ENCODE peak calls at places on chromosomes 6 and 20, in nine cellular contexts. One of them, this sample, is unnamed.

GRCh38 chr20:19692100-19692499 is 66.0 kb upstream of the RIN2 start:
- DNase-seq in GM06990: no peak
- DNase-seq in progenitor cell of endocrine pancreas: no peak
- DNase-seq in GM13977: no peak
- DNase-seq in HFFc6: peak
- DNase-seq in upper lobe of right lung: no peak
- DNase-seq in fibroblast of lung: peak
- DNase-seq in cardiac muscle cell: peak
- DNase-seq in endodermal cell: no peak
- DNase-seq in this sample: no peak

GRCh38 chr6:129598244-129599187 is 111.5 kb downstream of the ARHGAP18 start:
- DNase-seq in GM06990: peak
- DNase-seq in progenitor cell of endocrine pancreas: no peak
- DNase-seq in GM13977: peak
- DNase-seq in HFFc6: peak
- DNase-seq in upper lobe of right lung: no peak
- DNase-seq in fibroblast of lung: peak
- DNase-seq in cardiac muscle cell: peak
- DNase-seq in endodermal cell: peak
- DNase-seq in this sample: peak

GRCh38 chr20:47800619-47801018 is 15.3 kb upstream of the SULF2 start:
- DNase-seq in GM06990: no peak
- DNase-seq in progenitor cell of endocrine pancreas: no peak
- DNase-seq in GM13977: no peak
- DNase-seq in HFFc6: no peak
- DNase-seq in upper lobe of right lung: no peak
- DNase-seq in fibroblast of lung: no peak
- DNase-seq in cardiac muscle cell: no peak
- DNase-seq in endodermal cell: no peak
- DNase-seq in this sample: no peak

GRCh38 chr20:6767536-6768227 is at the start of gene BMP2:
- DNase-seq in GM06990: peak
- DNase-seq in progenitor cell of endocrine pancreas: peak
- DNase-seq in GM13977: peak
- DNase-seq in HFFc6: no peak
- DNase-seq in upper lobe of right lung: peak
- DNase-seq in fibroblast of lung: peak
- DNase-seq in cardiac muscle cell: peak
- DNase-seq in endodermal cell: peak
- DNase-seq in this sample: peak

GRCh38 chr20:50354690-50355592 is 155.2 kb upstream of the PTPN1 start:
- DNase-seq in GM06990: no peak
- DNase-seq in progenitor cell of endocrine pancreas: no peak
- DNase-seq in GM13977: no peak
- DNase-seq in HFFc6: no peak
- DNase-seq in upper lobe of right lung: peak
- DNase-seq in fibroblast of lung: no peak
- DNase-seq in cardiac muscle cell: no peak
- DNase-seq in endodermal cell: no peak
- DNase-seq in this sample: no peak

GRCh38 chr20:11553603-11554002 is 364.1 kb upstream of the BTBD3 start:
- DNase-seq in GM06990: no peak
- DNase-seq in progenitor cell of endocrine pancreas: no peak
- DNase-seq in GM13977: no peak
- DNase-seq in HFFc6: peak
- DNase-seq in upper lobe of right lung: no peak
- DNase-seq in fibroblast of lung: peak
- DNase-seq in cardiac muscle cell: peak
- DNase-seq in endodermal cell: no peak
- DNase-seq in this sample: no peak

GRCh38 chr6:35474129-35474977 is 6.2 kb downstream of the RPL10A start:
- DNase-seq in GM06990: peak
- DNase-seq in progenitor cell of endocrine pancreas: no peak
- DNase-seq in GM13977: no peak
- DNase-seq in HFFc6: no peak
- DNase-seq in upper lobe of right lung: no peak
- DNase-seq in fibroblast of lung: no peak
- DNase-seq in cardiac muscle cell: no peak
- DNase-seq in endodermal cell: peak
- DNase-seq in this sample: peak

GRCh38 chr6:170075659-170076223 is 215.1 kb downstream of the DLL1 start:
- DNase-seq in GM06990: no peak
- DNase-seq in progenitor cell of endocrine pancreas: no peak
- DNase-seq in GM13977: no peak
- DNase-seq in HFFc6: no peak
- DNase-seq in upper lobe of right lung: no peak
- DNase-seq in fibroblast of lung: no peak
- DNase-seq in cardiac muscle cell: no peak
- DNase-seq in endodermal cell: peak
- DNase-seq in this sample: no peak

GRCh38 chr6:1624848-1625341 is 15.2 kb downstream of the FOXC1 start:
- DNase-seq in GM06990: no peak
- DNase-seq in progenitor cell of endocrine pancreas: no peak
- DNase-seq in GM13977: peak
- DNase-seq in HFFc6: peak
- DNase-seq in upper lobe of right lung: no peak
- DNase-seq in fibroblast of lung: peak
- DNase-seq in cardiac muscle cell: peak
- DNase-seq in endodermal cell: no peak
- DNase-seq in this sample: peak

GRCh38 chr20:47389867-47390347 is 33.4 kb upstream of the ZMYND8 start:
- DNase-seq in GM06990: peak
- DNase-seq in progenitor cell of endocrine pancreas: no peak
- DNase-seq in GM13977: no peak
- DNase-seq in HFFc6: peak
- DNase-seq in upper lobe of right lung: no peak
- DNase-seq in fibroblast of lung: peak
- DNase-seq in cardiac muscle cell: peak
- DNase-seq in endodermal cell: no peak
- DNase-seq in this sample: peak

GRCh38 chr6:106397441-106397840 is 36.9 kb downstream of the CRYBG1 start:
- DNase-seq in GM06990: no peak
- DNase-seq in progenitor cell of endocrine pancreas: no peak
- DNase-seq in GM13977: no peak
- DNase-seq in HFFc6: no peak
- DNase-seq in upper lobe of right lung: no peak
- DNase-seq in fibroblast of lung: no peak
- DNase-seq in cardiac muscle cell: no peak
- DNase-seq in endodermal cell: no peak
- DNase-seq in this sample: no peak

GRCh38 chr6:90790696-90791095 is 203.8 kb upstream of the MAP3K7 start:
- DNase-seq in GM06990: no peak
- DNase-seq in progenitor cell of endocrine pancreas: no peak
- DNase-seq in GM13977: no peak
- DNase-seq in HFFc6: peak
- DNase-seq in upper lobe of right lung: no peak
- DNase-seq in fibroblast of lung: peak
- DNase-seq in cardiac muscle cell: peak
- DNase-seq in endodermal cell: no peak
- DNase-seq in this sample: no peak

DNA sequence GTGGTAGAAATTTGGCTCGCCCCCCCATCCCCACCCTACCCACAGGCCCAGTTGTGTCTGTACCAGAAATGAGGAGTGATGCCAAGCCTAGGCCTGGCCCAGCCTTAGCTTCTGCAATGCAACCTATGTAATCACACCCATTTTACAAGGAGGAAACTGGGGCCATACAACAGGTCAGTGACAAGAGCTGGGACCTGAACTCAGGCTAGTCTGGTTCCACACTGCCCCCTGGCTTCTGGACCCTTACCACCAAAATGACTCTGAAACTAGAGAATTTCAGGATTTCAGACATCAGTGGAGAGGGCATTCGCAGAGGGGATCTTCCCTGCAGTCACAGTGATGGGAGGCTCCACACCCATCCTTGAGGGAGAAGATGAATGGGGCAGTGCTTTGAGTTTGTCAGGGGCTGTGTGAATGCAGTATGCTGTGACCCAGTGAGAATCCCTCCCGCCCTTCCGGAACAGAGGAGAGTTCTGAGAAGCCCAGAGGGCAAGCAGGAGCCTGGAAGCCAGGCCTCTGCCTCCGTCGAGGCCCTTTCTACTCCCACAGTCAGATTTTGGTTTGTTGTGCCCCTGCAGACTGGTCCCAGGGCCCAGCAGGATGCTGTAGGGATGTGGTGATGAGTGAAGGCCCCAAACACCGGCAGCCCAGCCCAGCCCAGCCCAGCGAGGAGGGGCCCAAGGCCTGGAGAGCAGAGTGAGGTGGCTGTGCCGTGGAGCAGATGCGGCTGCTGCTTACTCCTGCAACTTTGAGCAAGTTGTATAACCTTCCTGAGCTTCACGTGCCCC is 48.1 kb upstream of the MYL9 start:
- DNase-seq in GM06990: no peak
- DNase-seq in progenitor cell of endocrine pancreas: no peak
- DNase-seq in GM13977: no peak
- DNase-seq in HFFc6: no peak
- DNase-seq in upper lobe of right lung: no peak
- DNase-seq in fibroblast of lung: no peak
- DNase-seq in cardiac muscle cell: no peak
- DNase-seq in endodermal cell: peak
- DNase-seq in this sample: no peak
- TF ChIP-seq CTCF in GM06990: peak
- TF ChIP-seq CTCF in progenitor cell of endocrine pancreas: peak
- TF ChIP-seq CTCF in GM13977: peak
- TF ChIP-seq CTCF in HFFc6: peak
- TF ChIP-seq CTCF in upper lobe of right lung: peak
- TF ChIP-seq CTCF in fibroblast of lung: peak
- TF ChIP-seq CTCF in cardiac muscle cell: peak
- TF ChIP-seq CTCF in endodermal cell: peak
- TF ChIP-seq CTCF in this sample: peak

DNA sequence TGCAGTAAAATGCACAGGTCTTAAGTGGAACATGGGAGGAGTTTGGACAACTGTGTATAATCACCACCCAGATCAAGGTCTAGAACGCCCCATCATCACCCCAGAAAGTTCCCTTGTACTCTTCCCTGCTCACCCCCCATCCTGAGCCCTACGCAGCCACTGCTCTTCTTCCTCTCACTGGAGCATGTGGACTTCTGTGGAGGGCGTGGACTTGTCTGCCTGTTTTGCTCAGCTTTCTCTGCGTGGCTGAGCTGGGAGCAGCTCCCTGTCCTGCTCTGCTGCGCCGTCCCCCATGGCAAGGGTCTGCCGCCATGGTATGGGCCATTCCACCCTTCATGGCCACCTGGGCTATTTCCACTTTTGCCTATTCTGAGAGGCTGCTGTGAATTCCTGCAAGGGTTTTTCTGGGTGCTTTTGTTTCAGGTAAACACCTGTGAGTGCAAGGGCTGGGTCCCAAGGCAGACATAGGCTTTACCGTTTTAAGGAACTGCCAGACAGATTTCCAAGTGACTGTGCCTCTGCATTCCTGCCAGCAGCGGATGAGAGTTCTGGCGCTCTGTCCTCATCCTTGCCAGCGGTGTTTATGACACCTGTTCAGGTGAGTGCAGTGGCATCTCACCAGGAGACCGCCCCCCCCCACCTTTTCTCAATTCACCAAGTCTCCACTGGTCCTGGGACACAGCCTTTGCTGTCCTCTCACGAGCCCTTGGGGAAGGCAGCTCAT is 19.7 kb downstream of the PCK1 start:
- DNase-seq in GM06990: no peak
- DNase-seq in progenitor cell of endocrine pancreas: no peak
- DNase-seq in GM13977: no peak
- DNase-seq in HFFc6: no peak
- DNase-seq in upper lobe of right lung: no peak
- DNase-seq in fibroblast of lung: no peak
- DNase-seq in cardiac muscle cell: no peak
- DNase-seq in endodermal cell: no peak
- DNase-seq in this sample: no peak
- TF ChIP-seq CTCF in GM06990: no peak
- TF ChIP-seq CTCF in progenitor cell of endocrine pancreas: no peak
- TF ChIP-seq CTCF in GM13977: no peak
- TF ChIP-seq CTCF in HFFc6: no peak
- TF ChIP-seq CTCF in upper lobe of right lung: no peak
- TF ChIP-seq CTCF in fibroblast of lung: no peak
- TF ChIP-seq CTCF in cardiac muscle cell: no peak
- TF ChIP-seq CTCF in endodermal cell: no peak
- TF ChIP-seq CTCF in this sample: no peak

GRCh38 chr20:57225197-57225733 is 41.2 kb downstream of the BMP7 start:
- DNase-seq in GM06990: no peak
- DNase-seq in progenitor cell of endocrine pancreas: no peak
- DNase-seq in GM13977: no peak
- DNase-seq in HFFc6: no peak
- DNase-seq in upper lobe of right lung: no peak
- DNase-seq in fibroblast of lung: no peak
- DNase-seq in cardiac muscle cell: no peak
- DNase-seq in endodermal cell: no peak
- DNase-seq in this sample: no peak

GRCh38 chr20:57224641-57225138 is 41.8 kb downstream of the BMP7 start:
- DNase-seq in GM06990: no peak
- DNase-seq in progenitor cell of endocrine pancreas: no peak
- DNase-seq in GM13977: no peak
- DNase-seq in HFFc6: peak
- DNase-seq in upper lobe of right lung: no peak
- DNase-seq in fibroblast of lung: no peak
- DNase-seq in cardiac muscle cell: no peak
- DNase-seq in endodermal cell: peak
- DNase-seq in this sample: no peak

GRCh38 chr20:57222631-57222950 is 43.9 kb downstream of the BMP7 start:
- DNase-seq in GM06990: no peak
- DNase-seq in progenitor cell of endocrine pancreas: no peak
- DNase-seq in GM13977: no peak
- DNase-seq in HFFc6: no peak
- DNase-seq in upper lobe of right lung: no peak
- DNase-seq in fibroblast of lung: no peak
- DNase-seq in cardiac muscle cell: no peak
- DNase-seq in endodermal cell: no peak
- DNase-seq in this sample: no peak

GRCh38 chr20:57221916-57222630 is 44.4 kb downstream of the BMP7 start:
- DNase-seq in GM06990: no peak
- DNase-seq in progenitor cell of endocrine pancreas: no peak
- DNase-seq in GM13977: no peak
- DNase-seq in HFFc6: no peak
- DNase-seq in upper lobe of right lung: no peak
- DNase-seq in fibroblast of lung: no peak
- DNase-seq in cardiac muscle cell: no peak
- DNase-seq in endodermal cell: no peak
- DNase-seq in this sample: no peak

GRCh38 chr20:57223648-57224489 is 42.6 kb downstream of the BMP7 start:
- DNase-seq in GM06990: no peak
- DNase-seq in progenitor cell of endocrine pancreas: no peak
- DNase-seq in GM13977: no peak
- DNase-seq in HFFc6: peak
- DNase-seq in upper lobe of right lung: no peak
- DNase-seq in fibroblast of lung: peak
- DNase-seq in cardiac muscle cell: peak
- DNase-seq in endodermal cell: no peak
- DNase-seq in this sample: no peak
- TF ChIP-seq CTCF in GM06990: no peak
- TF ChIP-seq CTCF in progenitor cell of endocrine pancreas: no peak
- TF ChIP-seq CTCF in GM13977: no peak
- TF ChIP-seq CTCF in HFFc6: no peak
- TF ChIP-seq CTCF in upper lobe of right lung: no peak
- TF ChIP-seq CTCF in fibroblast of lung: no peak
- TF ChIP-seq CTCF in cardiac muscle cell: no peak
- TF ChIP-seq CTCF in endodermal cell: no peak
- TF ChIP-seq CTCF in this sample: no peak

DNA sequence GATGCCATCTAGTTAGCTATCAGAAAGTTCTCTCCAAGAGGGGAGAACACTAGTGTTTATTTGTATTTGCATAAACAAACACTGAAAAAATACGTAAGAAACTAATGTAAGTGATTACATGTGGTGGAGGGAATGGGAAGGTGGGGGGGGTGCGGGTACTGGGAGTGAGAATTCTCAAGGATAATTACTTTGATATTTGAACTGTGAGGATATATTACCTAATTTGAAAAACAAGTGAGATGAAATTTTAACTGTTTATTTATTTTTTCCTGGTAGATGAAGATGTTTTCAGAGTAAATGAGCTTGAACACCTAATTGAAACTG is 54.7 kb downstream of the VEGFA start:
- DNase-seq in GM06990: no peak
- DNase-seq in progenitor cell of endocrine pancreas: no peak
- DNase-seq in GM13977: no peak
- DNase-seq in HFFc6: no peak
- DNase-seq in upper lobe of right lung: no peak
- DNase-seq in fibroblast of lung: peak
- DNase-seq in cardiac muscle cell: no peak
- DNase-seq in endodermal cell: no peak
- DNase-seq in this sample: no peak
- TF ChIP-seq CTCF in GM06990: no peak
- TF ChIP-seq CTCF in progenitor cell of endocrine pancreas: no peak
- TF ChIP-seq CTCF in GM13977: no peak
- TF ChIP-seq CTCF in HFFc6: no peak
- TF ChIP-seq CTCF in upper lobe of right lung: no peak
- TF ChIP-seq CTCF in fibroblast of lung: no peak
- TF ChIP-seq CTCF in cardiac muscle cell: no peak
- TF ChIP-seq CTCF in endodermal cell: no peak
- TF ChIP-seq CTCF in this sample: no peak